ENCODE peak calls at places on chromosomes 13 and 19, in ten cellular contexts. K, V, R, X, B, N, T, W, M and G are unnamed samples.

GRCh38 chr19:23436944-23437343 is 41.7 kb upstream of the ZNF91 start:
- DNase-seq in K (no peak), V (no peak), R (no peak), X (no peak), B (peak), N (no peak), T (no peak), W (peak), M (no peak), G (no peak)

GRCh38 chr19:5987077-5987818 is 9.3 kb upstream of the RANBP3 start:
- DNase-seq in K (peak), V (peak), R (peak), X (peak), B (peak), N (peak), T (peak), W (peak), M (peak), G (peak)

GRCh38 chr13:27360562-27360961 is 63.9 kb upstream of the GTF3A start:
- DNase-seq in K (no peak), V (peak), R (no peak), X (no peak), B (no peak), N (no peak), T (no peak), W (no peak), M (no peak), G (no peak)

GRCh38 chr13:113489549-113490495 is 689 bp downstream of the DCUN1D2 start:
- DNase-seq in K (peak), V (peak), R (peak), X (peak), B (peak), N (no peak), T (peak), W (peak), M (peak), G (no peak)

GRCh38 chr13:100442095-100442832 is 146.3 kb downstream of the GGACT start:
- DNase-seq in K (no peak), V (no peak), R (no peak), X (no peak), B (no peak), N (no peak), T (peak), W (no peak), M (no peak), G (no peak)

GRCh38 chr19:47035127-47035494 is 13.3 kb downstream of the TMEM160 start:
- DNase-seq in K (no peak), V (no peak), R (no peak), X (no peak), B (peak), N (no peak), T (peak), W (peak), M (no peak), G (no peak)

GRCh38 chr13:111210945-111211469 is 95.9 kb downstream of the ARHGEF7 start:
- DNase-seq in K (no peak), V (no peak), R (no peak), X (no peak), B (no peak), N (no peak), T (peak), W (no peak), M (no peak), G (no peak)

GRCh38 chr13:106100261-106100919 is 435.1 kb downstream of the EFNB2 start:
- DNase-seq in K (peak), V (no peak), R (peak), X (no peak), B (no peak), N (no peak), T (no peak), W (peak), M (no peak), G (no peak)

GRCh38 chr19:28169168-28169862 is 1043.6 kb downstream of the UQCRFS1 start:
- DNase-seq in K (no peak), V (no peak), R (no peak), X (no peak), B (no peak), N (no peak), T (no peak), W (no peak), M (no peak), G (no peak)

GRCh38 chr13:72253754-72254153 is 386.8 kb upstream of the DACH1 start:
- DNase-seq in K (no peak), V (no peak), R (no peak), X (no peak), B (no peak), N (no peak), T (no peak), W (no peak), M (no peak), G (no peak)

GRCh38 chr13:66634384-66634783 is 595.8 kb downstream of the PCDH9 start:
- DNase-seq in K (no peak), V (peak), R (no peak), X (no peak), B (no peak), N (no peak), T (peak), W (no peak), M (no peak), G (no peak)

GRCh38 chr13:34591801-34592454 is 350.1 kb upstream of the NBEA start:
- DNase-seq in K (peak), V (no peak), R (no peak), X (no peak), B (no peak), N (no peak), T (no peak), W (no peak), M (no peak), G (no peak)

GRCh38 chr19:33110201-33110910 is 21.6 kb upstream of the WDR88 start:
- DNase-seq in K (no peak), V (peak), R (no peak), X (no peak), B (no peak), N (no peak), T (peak), W (no peak), M (peak), G (no peak)

GRCh38 chr13:31749929-31750328 is 10.6 kb downstream of the RXFP2 start:
- DNase-seq in K (no peak), V (peak), R (no peak), X (no peak), B (peak), N (no peak), T (peak), W (no peak), M (peak), G (no peak)

GRCh38 chr19:4061178-4061682 is 5.5 kb downstream of the ZBTB7A start:
- DNase-seq in K (peak), V (no peak), R (no peak), X (no peak), B (peak), N (no peak), T (no peak), W (peak), M (peak), G (no peak)

GRCh38 chr13:31048521-31048920 is 113.2 kb downstream of the HSPH1 start:
- DNase-seq in K (no peak), V (no peak), R (no peak), X (no peak), B (no peak), N (no peak), T (no peak), W (no peak), M (no peak), G (no peak)

GRCh38 chr19:38543807-38544568 is 73.8 kb downstream of the MAP4K1 start:
- DNase-seq in K (peak), V (peak), R (no peak), X (no peak), B (peak), N (peak), T (peak), W (peak), M (peak), G (no peak)

GRCh38 chr19:40803857-40804782 is 5.1 kb downstream of the EGLN2 start:
- DNase-seq in K (peak), V (no peak), R (no peak), X (peak), B (no peak), N (peak), T (no peak), W (peak), M (no peak), G (no peak)

GRCh38 chr19:52602931-52603330 is 32.8 kb downstream of the ZNF701 start:
- DNase-seq in K (no peak), V (no peak), R (no peak), X (no peak), B (peak), N (no peak), T (no peak), W (no peak), M (peak), G (no peak)

GRCh38 chr13:111217661-111218060 is 102.6 kb downstream of the ARHGEF7 start:
- DNase-seq in K (no peak), V (no peak), R (no peak), X (no peak), B (peak), N (no peak), T (no peak), W (no peak), M (no peak), G (no peak)

GRCh38 chr13:77521194-77521593 is 14.3 kb upstream of the SCEL start:
- DNase-seq in K (no peak), V (no peak), R (no peak), X (no peak), B (peak), N (no peak), T (peak), W (no peak), M (peak), G (no peak)

GRCh38 chr19:31285744-31286143 is 63.5 kb downstream of the TSHZ3 start:
- DNase-seq in K (no peak), V (peak), R (no peak), X (no peak), B (peak), N (no peak), T (peak), W (no peak), M (no peak), G (no peak)

GRCh38 chr19:4969772-4970531 is 1.0 kb downstream of the KDM4B start:
- DNase-seq in K (no peak), V (no peak), R (no peak), X (no peak), B (peak), N (peak), T (peak), W (peak), M (peak), G (no peak)

GRCh38 chr13:75299206-75299605 is 182.8 kb downstream of the TBC1D4 start:
- DNase-seq in K (no peak), V (no peak), R (no peak), X (no peak), B (no peak), N (no peak), T (no peak), W (no peak), M (no peak), G (no peak)

GRCh38 chr13:48728876-48729275 is 75.1 kb downstream of the CYSLTR2 start:
- DNase-seq in K (no peak), V (no peak), R (no peak), X (no peak), B (peak), N (no peak), T (no peak), W (no peak), M (no peak), G (no peak)

GRCh38 chr13:33158830-33159229 is 126.7 kb downstream of the STARD13 start:
- DNase-seq in K (no peak), V (no peak), R (no peak), X (no peak), B (peak), N (no peak), T (peak), W (no peak), M (no peak), G (no peak)

GRCh38 chr19:610071-610800 is 20.6 kb downstream of the HCN2 start:
- DNase-seq in K (no peak), V (no peak), R (no peak), X (peak), B (no peak), N (no peak), T (peak), W (peak), M (no peak), G (no peak)

GRCh38 chr19:19385900-19386339 is 19.6 kb upstream of the GATAD2A start:
- DNase-seq in K (peak), V (no peak), R (peak), X (peak), B (no peak), N (no peak), T (peak), W (peak), M (no peak), G (no peak)

GRCh38 chr19:15466851-15467733 is 2.7 kb upstream of the RASAL3 start:
- DNase-seq in K (no peak), V (peak), R (no peak), X (peak), B (peak), N (peak), T (peak), W (peak), M (no peak), G (no peak)

GRCh38 chr13:98476538-98476966 is 100.4 kb downstream of the STK24 start:
- DNase-seq in K (no peak), V (peak), R (peak), X (peak), B (peak), N (peak), T (peak), W (peak), M (peak), G (peak)

GRCh38 chr13:98479496-98480003 is 97.4 kb downstream of the STK24 start:
- DNase-seq in K (no peak), V (no peak), R (no peak), X (no peak), B (no peak), N (no peak), T (no peak), W (no peak), M (no peak), G (no peak)

GRCh38 chr13:98476106-98476505 is 100.8 kb downstream of the STK24 start:
- DNase-seq in K (no peak), V (no peak), R (no peak), X (peak), B (no peak), N (no peak), T (no peak), W (peak), M (no peak), G (no peak)

GRCh38 chr13:98480915-98481510 is 95.9 kb downstream of the STK24 start:
- DNase-seq in K (no peak), V (peak), R (no peak), X (no peak), B (peak), N (peak), T (peak), W (peak), M (no peak), G (no peak)

DNA sequence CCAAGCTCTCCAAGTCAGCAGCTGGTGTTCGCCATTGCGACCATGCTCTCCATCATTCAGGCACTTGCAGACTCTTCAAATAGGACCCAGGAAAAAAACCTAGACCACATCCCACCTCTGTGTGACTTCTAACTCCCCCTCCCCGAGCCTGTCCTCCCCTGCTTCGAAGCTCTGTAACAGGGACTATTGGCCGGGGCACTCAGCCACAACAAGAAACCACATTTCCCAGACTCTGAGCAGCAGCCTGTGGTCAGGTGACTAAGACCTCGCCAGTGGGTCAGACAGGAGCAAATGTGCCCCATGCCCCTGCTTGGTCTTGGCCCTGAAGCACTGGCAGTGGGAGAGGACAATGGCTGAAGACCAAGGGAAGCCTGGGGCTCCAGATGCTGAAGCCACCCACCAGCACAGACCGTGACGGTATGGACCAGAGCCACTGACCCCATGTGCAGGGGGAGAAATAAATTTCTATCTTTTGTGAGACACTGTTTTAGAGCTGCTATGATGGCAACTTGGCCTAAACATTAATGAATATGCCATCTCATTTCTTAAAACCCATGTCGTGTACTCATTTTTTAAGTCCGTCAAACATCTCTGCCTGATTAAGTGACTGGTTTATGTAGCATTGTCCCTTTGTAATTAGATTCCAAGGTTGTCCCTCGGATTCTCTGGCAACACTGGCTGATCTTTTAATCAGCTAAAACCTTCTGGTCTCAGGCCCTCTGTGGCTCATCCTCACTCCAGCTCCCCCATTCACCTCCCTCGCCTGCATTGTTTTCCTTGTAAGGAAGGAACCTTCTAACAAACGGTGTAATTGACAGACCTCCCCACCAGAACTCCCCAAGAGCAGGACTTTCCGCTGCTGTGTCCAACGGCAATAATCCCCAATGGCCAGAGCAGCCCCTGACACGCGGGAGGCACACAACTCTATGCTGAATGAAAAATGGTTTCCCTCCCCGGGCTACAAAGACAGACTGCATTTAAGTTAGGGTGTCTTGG is 98.5 kb downstream of the STK24 start:
- DNase-seq in K (no peak), V (peak), R (peak), X (no peak), B (peak), N (peak), T (peak), W (peak), M (peak), G (peak)
- TF ChIP-seq CTCF in K (no peak), V (no peak), R (no peak), X (no peak), B (no peak), N (no peak), T (no peak), W (no peak), M (no peak), G (no peak)

GRCh38 chr13:36154567-36155231 is 23.5 kb upstream of the DCLK1 start:
- DNase-seq in K (peak), V (no peak), R (no peak), X (no peak), B (no peak), N (no peak), T (peak), W (peak), M (no peak), G (no peak)
- TF ChIP-seq CTCF in K (no peak), V (no peak), R (no peak), X (no peak), B (no peak), N (no peak), T (no peak), W (no peak), M (no peak), G (no peak)

DNA sequence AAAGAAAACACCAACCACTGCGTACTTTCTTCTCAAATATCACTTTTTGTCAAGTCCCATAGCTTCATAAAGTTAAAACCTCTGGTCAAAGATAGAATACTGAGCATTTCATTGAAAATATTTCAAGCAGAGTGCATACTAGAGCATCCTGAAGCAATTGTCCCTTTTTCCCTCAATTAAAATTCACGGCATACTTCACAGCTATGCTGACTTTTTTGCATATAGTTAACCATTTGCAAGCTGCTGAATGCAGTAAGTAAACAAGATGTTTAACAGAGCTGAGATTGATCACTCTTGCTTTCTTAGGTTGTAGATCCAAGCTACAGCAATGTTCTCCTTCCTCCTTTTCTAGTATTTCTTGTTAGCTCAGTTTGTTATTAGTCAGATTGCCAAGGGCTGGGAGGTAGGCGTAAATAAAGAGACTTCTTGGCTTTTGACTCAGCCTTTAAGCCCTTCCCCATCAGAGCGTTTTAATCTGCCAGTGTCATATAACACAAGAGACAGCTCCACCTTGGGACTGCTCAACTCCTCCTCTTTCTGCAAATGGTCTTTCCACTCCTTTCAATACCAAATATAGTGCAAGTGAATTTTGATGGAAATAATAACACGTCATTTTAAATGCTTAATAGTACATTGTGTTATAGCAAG is at the start of gene SLITRK6:
- DNase-seq in K (no peak), V (peak), R (peak), X (no peak), B (peak), N (no peak), T (peak), W (no peak), M (peak), G (no peak)
- TF ChIP-seq CTCF in K (no peak), V (peak), R (no peak), X (no peak), B (no peak), N (no peak), T (peak), W (no peak), M (peak), G (no peak)

DNA sequence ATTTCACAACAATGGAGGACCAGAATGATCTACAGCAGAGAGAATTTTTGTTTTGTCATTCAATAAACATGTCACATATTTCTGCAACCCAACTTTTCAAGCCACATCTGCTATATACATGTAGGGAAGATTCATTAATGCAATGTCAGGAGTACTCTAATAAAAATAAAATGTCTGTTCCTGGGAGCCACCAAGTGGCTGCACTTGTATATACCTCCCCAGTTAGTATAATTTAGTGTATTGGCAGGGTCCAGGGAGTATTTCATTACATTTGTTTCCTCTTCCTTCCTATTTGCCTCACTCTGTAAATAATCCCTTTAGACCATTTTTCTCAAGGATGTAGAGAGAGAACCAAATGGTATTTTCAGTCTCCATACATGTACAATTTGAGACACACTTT is 1169.0 kb downstream of the DIAPH3 start:
- DNase-seq in K (no peak), V (no peak), R (no peak), X (no peak), B (no peak), N (no peak), T (peak), W (no peak), M (no peak), G (no peak)
- TF ChIP-seq CTCF in K (no peak), V (no peak), R (no peak), X (no peak), B (no peak), N (no peak), T (peak), W (no peak), M (peak), G (no peak)

DNA sequence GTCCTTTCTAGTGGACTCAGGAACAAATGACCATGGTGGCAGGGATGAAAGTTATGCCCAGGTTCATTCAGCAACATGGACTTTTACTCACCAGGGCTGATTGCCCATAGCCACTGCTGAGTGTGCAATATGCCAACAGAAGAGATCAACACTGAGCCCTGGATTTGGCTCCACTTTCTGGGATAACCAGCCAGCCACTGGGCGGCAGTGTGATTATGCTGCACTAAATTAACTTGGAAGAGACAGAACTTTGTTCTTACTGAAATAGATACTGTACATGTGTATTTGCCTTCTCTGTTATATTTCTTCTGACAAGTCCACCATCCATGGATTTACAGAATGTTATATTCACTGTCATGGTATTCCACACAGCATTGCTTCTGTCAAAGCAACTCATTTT is 257.4 kb downstream of the TDRD3 start:
- DNase-seq in K (peak), V (no peak), R (peak), X (no peak), B (no peak), N (no peak), T (peak), W (no peak), M (no peak), G (no peak)
- TF ChIP-seq CTCF in K (peak), V (peak), R (no peak), X (no peak), B (peak), N (peak), T (peak), W (no peak), M (peak), G (no peak)

GRCh38 chr13:92175330-92175729 is 776.9 kb downstream of the GPC5 start:
- DNase-seq in K (no peak), V (peak), R (peak), X (no peak), B (peak), N (no peak), T (peak), W (peak), M (peak), G (no peak)
- TF ChIP-seq CTCF in K (no peak), V (peak), R (no peak), X (no peak), B (peak), N (no peak), T (peak), W (no peak), M (peak), G (no peak)